ENCODE peak calls at places on chromosome 5, in five cellular contexts. V is mammary epithelial cell, P is kidney, H is A549, N is Peyer's patch. F is an unnamed sample.

GRCh38 chr5:73911761-73912393 is 285.9 kb downstream of the ARHGEF28 start:
- DNase-seq in V (no peak), P (no peak), H (no peak), N (no peak), F (no peak)

GRCh38 chr5:96114736-96115466 is 153.2 kb upstream of the ELL2 start:
- DNase-seq in P (no peak), H (no peak), V (peak), N (no peak), F (no peak)

GRCh38 chr5:125043781-125044391 is 297.4 kb upstream of the ZNF608 start:
- DNase-seq in P (peak), N (no peak), H (peak), V (peak), F (no peak)

GRCh38 chr5:121573844-121574243 is 277.8 kb upstream of the FTMT start:
- DNase-seq in N (no peak), V (no peak), H (no peak), P (no peak), F (no peak)

GRCh38 chr5:59813761-59814562 is 79.6 kb downstream of the PDE4D start:
- DNase-seq in V (peak), H (peak), N (no peak), P (no peak), F (no peak)

GRCh38 chr5:53362521-53362941 is 117.9 kb upstream of the FST start:
- DNase-seq in N (no peak), P (no peak), V (peak), H (peak), F (no peak)

GRCh38 chr5:63555874-63556273 is 406.4 kb downstream of the HTR1A start:
- DNase-seq in H (no peak), V (peak), P (no peak), N (no peak), F (no peak)

GRCh38 chr5:177302354-177303110 is 987 bp downstream of the RAB24 start:
- DNase-seq in P (no peak), V (no peak), H (no peak), N (peak), F (no peak)

GRCh38 chr5:14698495-14698894 is 34.0 kb downstream of the OTULIN start:
- DNase-seq in H (no peak), N (no peak), P (no peak), V (no peak), F (no peak)

GRCh38 chr5:96133337-96134094 is 171.9 kb upstream of the ELL2 start:
- DNase-seq in H (no peak), P (no peak), V (no peak), N (no peak), F (no peak)

GRCh38 chr5:169521366-169521983 is 62.1 kb upstream of the SPDL1 start:
- DNase-seq in H (no peak), V (no peak), P (no peak), N (no peak), F (no peak)

GRCh38 chr5:78300464-78301045 is 6.1 kb upstream of the AP3B1 start:
- DNase-seq in P (no peak), V (no peak), H (peak), N (no peak), F (no peak)

GRCh38 chr5:167934561-167934971 is 356.9 kb upstream of the WWC1 start:
- DNase-seq in V (peak), P (no peak), N (no peak), H (no peak), F (no peak)

GRCh38 chr5:157540707-157541451 is 34.7 kb downstream of the ADAM19 start:
- DNase-seq in H (no peak), P (peak), V (peak), N (peak), F (no peak)

GRCh38 chr5:174310243-174310642 is 264.7 kb downstream of the NSG2 start:
- DNase-seq in H (no peak), P (no peak), N (no peak), V (no peak), F (peak)

GRCh38 chr5:32312194-32312681 is 501 bp downstream of the MTMR12 start:
- DNase-seq in P (peak), N (peak), H (peak), V (peak), F (no peak)

GRCh38 chr5:7754997-7755596 is 95.8 kb downstream of the CFAP90 start:
- DNase-seq in V (peak), H (peak), N (no peak), P (no peak), F (no peak)

GRCh38 chr5:174606153-174606552 is 118.2 kb upstream of the MSX2 start:
- DNase-seq in N (no peak), H (no peak), P (no peak), V (no peak), F (no peak)

GRCh38 chr5:121378559-121379359 is 472.9 kb upstream of the FTMT start:
- DNase-seq in N (no peak), H (no peak), V (no peak), P (peak), F (no peak)

GRCh38 chr5:112930082-112930344 is 8.0 kb upstream of the REEP5 start:
- DNase-seq in V (no peak), H (no peak), P (no peak), N (peak), F (peak)

GRCh38 chr5:37717613-37718431 is 122.0 kb downstream of the GDNF start:
- DNase-seq in P (no peak), H (peak), V (no peak), N (no peak), F (no peak)

GRCh38 chr5:150540615-150541396 is 32.9 kb downstream of the NDST1 start:
- DNase-seq in H (no peak), V (peak), N (peak), P (peak), F (no peak)

DNA sequence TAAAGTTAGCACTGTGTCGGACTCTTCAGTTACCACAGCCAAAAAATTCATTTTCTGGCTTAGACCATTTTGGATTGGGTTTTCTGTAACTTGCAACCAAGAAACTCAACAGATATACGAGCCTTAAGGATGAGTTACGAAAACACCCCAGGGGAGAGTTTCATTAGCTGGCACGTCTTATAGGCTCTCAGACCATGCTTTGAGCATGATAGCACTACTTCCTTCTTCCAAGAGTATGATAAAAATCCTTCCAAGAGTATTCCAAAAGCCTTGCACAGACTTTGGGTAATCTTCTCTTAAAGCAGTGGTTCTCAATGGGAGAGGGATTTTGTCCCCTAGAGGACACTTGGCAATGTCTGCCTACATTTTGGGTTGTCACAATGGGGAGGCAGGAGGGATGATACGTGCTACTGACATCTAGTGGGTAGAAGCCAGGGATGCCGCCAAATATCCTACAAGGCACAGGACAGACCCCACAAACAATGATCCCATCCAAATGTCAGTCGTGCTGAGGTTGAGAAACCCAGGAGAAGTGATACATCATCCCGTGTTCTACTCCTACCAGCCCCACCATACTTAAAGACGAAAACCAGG is 64.8 kb downstream of the SMIM23 start:
- DNase-seq in P (no peak), N (no peak), H (peak), V (no peak), F (no peak)
- TF ChIP-seq CTCF in P (no peak), N (no peak), H (peak), V (peak), F (peak)

DNA sequence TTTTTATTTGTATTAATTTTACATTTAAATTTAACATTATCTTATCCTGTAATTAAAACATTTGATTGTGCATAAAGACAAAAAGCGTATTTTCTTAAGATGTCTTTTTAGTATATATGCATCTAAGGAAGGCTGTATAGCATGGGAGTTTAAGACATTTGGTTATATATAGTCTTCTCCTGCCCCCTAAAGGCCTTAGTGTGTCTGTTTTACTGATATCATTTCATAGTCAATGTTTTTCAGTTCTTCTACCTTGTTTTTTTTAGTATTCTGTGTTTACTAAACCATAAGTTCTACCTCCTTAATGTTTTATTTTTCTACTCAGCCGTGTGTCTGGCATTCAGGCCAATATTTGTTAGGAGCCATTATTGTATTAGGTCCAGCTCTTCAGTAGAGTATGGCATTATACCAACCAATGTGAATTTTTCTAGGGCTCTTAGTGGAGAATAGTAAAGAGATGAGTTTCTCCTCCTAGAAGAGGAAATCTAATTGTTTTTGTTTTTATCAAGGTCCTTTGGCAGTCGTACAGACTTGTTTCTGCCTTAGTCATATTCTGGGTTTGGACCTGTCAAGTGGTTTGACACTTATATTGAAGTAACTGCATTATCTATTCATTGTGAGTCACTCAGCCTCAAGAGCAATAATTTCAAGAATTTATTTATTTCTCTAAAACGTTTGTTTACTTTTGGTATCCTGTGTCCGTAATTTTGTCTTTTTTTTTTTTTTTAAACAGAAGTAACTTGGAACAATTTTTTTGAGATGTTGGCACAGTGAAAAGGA is 74.8 kb downstream of the SLF1 start:
- DNase-seq in V (peak), N (no peak), P (no peak), H (peak), F (no peak)
- TF ChIP-seq CTCF in V (peak), N (peak), P (peak), H (peak), F (peak)

GRCh38 chr5:31232273-31232888 is 38.9 kb downstream of the CDH6 start:
- DNase-seq in H (peak), V (peak), N (no peak), P (no peak), F (no peak)
- TF ChIP-seq CTCF in H (peak), V (peak), N (peak), P (peak), F (peak)

DNA sequence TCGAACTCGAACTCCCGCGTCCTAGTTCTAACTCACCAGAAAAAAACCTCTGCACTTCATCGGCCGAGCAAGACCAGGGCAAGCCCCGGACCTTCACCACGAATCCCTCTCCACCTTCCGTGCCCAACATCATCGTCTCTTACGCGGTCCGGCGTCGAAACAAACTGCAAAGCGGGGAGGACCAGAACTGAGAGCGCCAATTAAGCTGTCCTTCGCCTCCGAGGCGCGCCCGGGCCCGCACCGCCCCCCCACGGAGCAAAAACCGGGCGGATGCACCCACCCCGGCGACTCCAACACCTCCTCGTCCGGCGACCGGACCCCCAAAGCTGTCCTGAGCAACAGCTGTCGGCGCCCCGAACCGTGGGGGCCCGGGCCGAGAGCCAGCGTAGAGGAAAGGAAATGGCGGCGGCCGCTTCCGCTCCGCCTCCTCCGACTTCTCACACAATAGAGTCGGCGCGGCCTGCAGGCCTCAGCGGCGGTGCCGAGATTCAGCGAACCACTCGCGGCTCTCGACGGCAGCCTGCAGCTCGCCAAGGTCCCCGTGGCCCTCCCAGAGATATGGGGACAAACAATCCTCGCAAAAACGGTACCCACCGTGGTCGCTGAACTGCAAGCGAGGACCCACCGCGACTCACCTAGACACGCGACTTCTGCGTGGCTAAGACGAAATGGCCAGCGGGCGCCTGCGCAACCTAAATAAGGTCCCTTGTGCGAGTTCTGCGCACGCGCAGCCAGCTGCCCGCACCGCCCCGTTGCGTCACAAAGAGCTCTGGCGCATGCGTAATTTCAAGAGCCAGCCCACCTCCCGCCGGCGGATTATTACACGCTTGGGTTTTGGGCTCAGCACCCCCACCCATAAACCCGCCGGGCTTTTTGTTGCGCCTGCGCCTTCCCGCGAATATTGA is at the start of gene HNRNPH1:
- DNase-seq in V (peak), N (peak), H (peak), P (peak), F (peak)
- TF ChIP-seq CTCF in V (no peak), N (peak), H (peak), P (no peak), F (no peak)

GRCh38 chr5:308672-309271 is 12.7 kb upstream of the AHRR start:
- DNase-seq in N (no peak), H (no peak), V (no peak), P (peak), F (no peak)
- TF ChIP-seq CTCF in N (no peak), H (no peak), V (peak), P (peak), F (no peak)

GRCh38 chr5:137498301-137498735 is 808 bp downstream of the SPOCK1 start:
- DNase-seq in V (no peak), H (peak), P (peak), N (no peak), F (no peak)

GRCh38 chr5:137496919-137497318 is 2.2 kb downstream of the SPOCK1 start:
- DNase-seq in P (no peak), N (no peak), V (no peak), H (no peak), F (no peak)

GRCh38 chr5:137500616-137501225 is 1.6 kb upstream of the SPOCK1 start:
- DNase-seq in P (no peak), V (no peak), N (no peak), H (no peak), F (no peak)

GRCh38 chr5:137497396-137498290 is 1.5 kb downstream of the SPOCK1 start:
- DNase-seq in H (peak), P (no peak), N (no peak), V (no peak), F (no peak)

DNA sequence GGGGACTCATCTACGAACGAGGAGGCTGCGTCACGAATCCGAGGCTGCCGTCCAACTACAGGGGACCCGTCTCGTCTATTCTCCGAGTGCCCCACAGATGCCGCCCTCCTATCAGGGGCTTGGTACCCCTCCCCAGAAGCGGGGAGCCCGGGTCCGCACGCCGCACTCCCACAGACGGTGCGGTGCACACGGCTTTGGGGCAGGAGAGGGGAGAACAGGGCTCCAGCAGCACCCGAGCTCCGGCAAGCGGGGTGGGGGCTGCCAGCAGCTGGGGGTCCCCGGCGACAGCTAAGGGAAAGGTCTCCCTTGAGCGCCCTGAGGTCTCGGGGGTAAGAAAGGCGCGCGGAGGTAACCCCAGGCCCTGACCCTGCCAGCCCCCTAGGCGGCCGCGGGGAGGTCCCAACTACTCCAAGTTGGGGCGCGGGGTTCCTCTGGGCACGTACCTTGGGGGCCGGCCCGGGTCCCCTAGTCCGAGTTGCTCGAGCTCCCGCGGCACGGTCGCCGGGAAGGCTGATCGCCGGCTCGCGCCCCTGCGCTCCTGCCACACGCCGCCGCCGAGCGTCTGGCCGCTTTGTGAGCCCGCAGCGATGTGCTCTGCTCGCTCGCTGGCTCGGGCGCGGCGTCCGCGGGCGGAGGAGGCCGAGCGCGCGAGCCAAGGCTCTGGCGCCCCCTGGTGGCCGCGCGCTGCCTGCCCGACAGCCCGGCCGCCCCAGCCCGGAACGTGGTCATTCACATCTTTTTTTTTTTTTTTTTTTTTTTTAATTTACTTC is at the start of gene SPOCK1:
- DNase-seq in N (no peak), H (peak), P (peak), V (peak), F (no peak)
- TF ChIP-seq CTCF in N (peak), H (peak), P (peak), V (peak), F (peak)